ENCODE peak calls at places on chromosomes 7 and 10, in four cellular contexts. Y is CD8-positive, alpha-beta T cell; T is PC-9; W is LHCN-M2. S is an unnamed sample.

GRCh38 chr7:78395298-78396120 is 596.9 kb downstream of the PHTF2 start:
- DNase-seq in W (no peak), Y (no peak), T (no peak), S (no peak)

GRCh38 chr10:69292449-69292848 is 14.2 kb downstream of the HK1 start:
- DNase-seq in W (no peak), T (no peak), Y (no peak), S (no peak)

GRCh38 chr7:144454-144826 is 47.9 kb upstream of the FAM20C start:
- DNase-seq in T (no peak), W (no peak), Y (no peak), S (no peak)

GRCh38 chr7:25541064-25541463 is 312.8 kb upstream of the NPVF start:
- DNase-seq in W (no peak), T (no peak), Y (no peak), S (no peak)

GRCh38 chr10:89207801-89208551 is 859 bp upstream of the CH25H start:
- DNase-seq in Y (peak; percentile 21), T (no peak), W (no peak), S (peak; percentile 35)

GRCh38 chr7:100825215-100825671 is 2.1 kb downstream of the EPHB4 start:
- DNase-seq in T (no peak), Y (no peak), W (no peak), S (no peak)

GRCh38 chr10:99843310-99843709 is 60.9 kb downstream of the ABCC2 start:
- DNase-seq in T (no peak), Y (no peak), W (no peak), S (no peak)

GRCh38 chr7:68676789-68677535 is 921.3 kb upstream of the AUTS2 start:
- DNase-seq in Y (no peak), T (no peak), W (no peak), S (no peak)

GRCh38 chr10:113524539-113525490 is 28.0 kb upstream of the HABP2 start:
- DNase-seq in Y (no peak), T (no peak), W (no peak), S (peak; percentile 36)

GRCh38 chr7:131921016-131921415 is 364.6 kb upstream of the PODXL start:
- DNase-seq in T (no peak), Y (no peak), W (no peak), S (peak; percentile 17)

GRCh38 chr7:14637968-14638367 is 264.6 kb downstream of the DGKB start:
- DNase-seq in Y (no peak), T (no peak), W (peak; percentile 9), S (no peak)

GRCh38 chr7:32680259-32681173 is 185.2 kb downstream of the AVL9 start:
- DNase-seq in T (peak; percentile 99), W (peak; percentile 41), Y (no peak), S (peak; percentile 89)

GRCh38 chr7:6175642-6176041 is 96.8 kb downstream of the CYTH3 start:
- DNase-seq in Y (no peak), T (peak; percentile 84), W (peak; percentile 72), S (peak; percentile 64)

GRCh38 chr7:25861704-25862253 is 290.2 kb upstream of the NFE2L3 start:
- DNase-seq in Y (no peak), W (no peak), T (no peak), S (peak; percentile 26)

GRCh38 chr10:53650794-53651193 is 878.2 kb upstream of the MBL2 start:
- DNase-seq in Y (no peak), T (no peak), W (no peak), S (no peak)

GRCh38 chr10:113959383-113959760 is 84.3 kb upstream of the ADRB1 start:
- DNase-seq in Y (no peak), T (peak; percentile 39), W (peak; percentile 52), S (no peak)

GRCh38 chr10:44465430-44466115 is 80.7 kb upstream of the CXCL12 start:
- DNase-seq in Y (no peak), W (no peak), T (no peak), S (no peak)

GRCh38 chr10:2282194-2282593 is 544.9 kb upstream of the ADARB2 start:
- DNase-seq in T (no peak), Y (no peak), W (no peak), S (no peak)

GRCh38 chr10:103273026-103273425 is 3.9 kb upstream of the INA start:
- DNase-seq in T (peak; percentile 95), W (peak; percentile 100), Y (no peak), S (peak; percentile 100)

GRCh38 chr7:78220754-78221153 is 422.2 kb downstream of the PHTF2 start:
- DNase-seq in T (no peak), W (no peak), Y (no peak), S (no peak)

GRCh38 chr10:36725581-36726520 is 399.5 kb upstream of the ANKRD30A start:
- DNase-seq in Y (no peak), T (no peak), W (peak; percentile 89), S (peak; percentile 100)

GRCh38 chr10:92517034-92517655 is 56.7 kb downstream of the IDE start:
- DNase-seq in T (peak; percentile 39), Y (peak; percentile 67), W (peak; percentile 72), S (peak; percentile 68)

GRCh38 chr7:33157781-33158180 is 28.4 kb downstream of the BBS9 start:
- DNase-seq in Y (no peak), T (no peak), W (no peak), S (no peak)

GRCh38 chr10:30155401-30155800 is 96.0 kb upstream of the JCAD start:
- DNase-seq in T (no peak), W (peak; percentile 26), Y (no peak), S (peak; percentile 41)

GRCh38 chr10:18075881-18076280 is 64.3 kb upstream of the CACNB2 start:
- DNase-seq in T (no peak), Y (no peak), W (no peak), S (no peak)

GRCh38 chr7:152354061-152354460 is 81.7 kb downstream of the KMT2C start:
- DNase-seq in T (no peak), W (no peak), Y (no peak), S (no peak)

GRCh38 chr7:128874140-128875031 is 11.7 kb downstream of the ATP6V1F start:
- DNase-seq in T (no peak), Y (no peak), W (no peak), S (no peak)

GRCh38 chr10:21976280-21976679 is 27.2 kb downstream of the DNAJC1 start:
- DNase-seq in Y (no peak), T (no peak), W (no peak), S (no peak)

GRCh38 chr10:34906021-34906965 is 91.2 kb upstream of the PARD3 start:
- DNase-seq in Y (no peak), W (no peak), T (no peak), S (no peak)

GRCh38 chr10:72756674-72757385 is 64.9 kb downstream of the MCU start:
- DNase-seq in Y (no peak), T (no peak), W (no peak), S (no peak)

GRCh38 chr7:16420329-16420648 is 1.0 kb downstream of the CRPPA start:
- DNase-seq in Y (no peak), W (no peak), T (no peak), S (no peak)

GRCh38 chr7:30795161-30795943 is 24.1 kb downstream of the MINDY4 start:
- DNase-seq in T (peak; percentile 87), Y (no peak), W (peak; percentile 41), S (peak; percentile 53)

GRCh38 chr10:33783557-33783956 is 449.1 kb upstream of the NRP1 start:
- DNase-seq in W (no peak), T (no peak), Y (no peak), S (no peak)

GRCh38 chr10:7702288-7702812 is 766 bp upstream of the ITIH2 start:
- DNase-seq in W (no peak), Y (no peak), T (no peak), S (no peak)

GRCh38 chr10:44436240-44436639 is 51.3 kb upstream of the CXCL12 start:
- DNase-seq in T (no peak), Y (no peak), W (no peak), S (no peak)

GRCh38 chr7:128425851-128426250 is 16.1 kb upstream of the IMPDH1 start:
- DNase-seq in Y (peak; percentile 73), W (peak; percentile 56), T (no peak), S (peak; percentile 43)

S was measured in RPMI7951.